ENCODE peak calls at places on chromosomes 13 and 19, in ten cellular contexts. One of them, this sample, is unnamed.

GRCh38 chr19:48350856-48351255 is 12.9 kb downstream of the TMEM143 start:
- DNase-seq in heart left ventricle: no peak
- DNase-seq in breast epithelium: no peak
- DNase-seq in GM12878: no peak
- DNase-seq in small intestine: no peak
- DNase-seq in mucosa of descending colon: no peak
- DNase-seq in mesendoderm: no peak
- DNase-seq in ovary: no peak
- DNase-seq in A549: no peak
- DNase-seq in effector memory CD4-positive, alpha-beta T cell: no peak
- DNase-seq in this sample: no peak

GRCh38 chr13:81153478-81153877 is 812.6 kb upstream of the SPRY2 start:
- DNase-seq in heart left ventricle: no peak
- DNase-seq in GM12878: no peak
- DNase-seq in ovary: no peak
- DNase-seq in effector memory CD4-positive, alpha-beta T cell: no peak
- DNase-seq in small intestine: no peak
- DNase-seq in A549: no peak
- DNase-seq in breast epithelium: no peak
- DNase-seq in mesendoderm: no peak
- DNase-seq in mucosa of descending colon: no peak
- DNase-seq in this sample: no peak

GRCh38 chr13:77820431-77821149 is 98.0 kb downstream of the EDNRB start:
- DNase-seq in effector memory CD4-positive, alpha-beta T cell: no peak
- DNase-seq in mucosa of descending colon: no peak
- DNase-seq in small intestine: no peak
- DNase-seq in mesendoderm: peak; percentile 21
- DNase-seq in heart left ventricle: no peak
- DNase-seq in A549: no peak
- DNase-seq in ovary: no peak
- DNase-seq in breast epithelium: no peak
- DNase-seq in GM12878: no peak
- DNase-seq in this sample: no peak

GRCh38 chr19:15732388-15732787 is 4.6 kb downstream of the OR10H2 start:
- DNase-seq in mucosa of descending colon: no peak
- DNase-seq in heart left ventricle: no peak
- DNase-seq in breast epithelium: no peak
- DNase-seq in effector memory CD4-positive, alpha-beta T cell: no peak
- DNase-seq in mesendoderm: no peak
- DNase-seq in GM12878: no peak
- DNase-seq in A549: no peak
- DNase-seq in ovary: no peak
- DNase-seq in small intestine: no peak
- DNase-seq in this sample: no peak

GRCh38 chr19:6712692-6713670 is 7.5 kb downstream of the C3 start:
- DNase-seq in ovary: no peak
- DNase-seq in small intestine: no peak
- DNase-seq in mucosa of descending colon: no peak
- DNase-seq in GM12878: no peak
- DNase-seq in mesendoderm: no peak
- DNase-seq in breast epithelium: no peak
- DNase-seq in heart left ventricle: no peak
- DNase-seq in effector memory CD4-positive, alpha-beta T cell: no peak
- DNase-seq in A549: no peak
- DNase-seq in this sample: no peak

GRCh38 chr19:45391346-45391745 is 13.5 kb downstream of the PPP1R13L start:
- DNase-seq in mesendoderm: peak; percentile 75
- DNase-seq in effector memory CD4-positive, alpha-beta T cell: no peak
- DNase-seq in A549: no peak
- DNase-seq in ovary: no peak
- DNase-seq in breast epithelium: no peak
- DNase-seq in mucosa of descending colon: no peak
- DNase-seq in heart left ventricle: no peak
- DNase-seq in GM12878: no peak
- DNase-seq in small intestine: no peak
- DNase-seq in this sample: no peak

GRCh38 chr13:25292301-25292700 is 5.0 kb upstream of the MTMR6 start:
- DNase-seq in effector memory CD4-positive, alpha-beta T cell: no peak
- DNase-seq in breast epithelium: no peak
- DNase-seq in GM12878: no peak
- DNase-seq in mucosa of descending colon: no peak
- DNase-seq in mesendoderm: peak; percentile 48
- DNase-seq in ovary: no peak
- DNase-seq in heart left ventricle: no peak
- DNase-seq in A549: no peak
- DNase-seq in small intestine: no peak
- DNase-seq in this sample: peak; percentile 68

GRCh38 chr13:28657784-28658538 is 969 bp upstream of the POMP start:
- DNase-seq in breast epithelium: no peak
- DNase-seq in mesendoderm: no peak
- DNase-seq in small intestine: peak; percentile 11
- DNase-seq in ovary: no peak
- DNase-seq in GM12878: peak; percentile 51
- DNase-seq in heart left ventricle: no peak
- DNase-seq in mucosa of descending colon: no peak
- DNase-seq in A549: no peak
- DNase-seq in effector memory CD4-positive, alpha-beta T cell: no peak
- DNase-seq in this sample: no peak

GRCh38 chr13:106753241-106753640 is 185.3 kb upstream of the ARGLU1 start:
- DNase-seq in GM12878: no peak
- DNase-seq in ovary: no peak
- DNase-seq in breast epithelium: no peak
- DNase-seq in heart left ventricle: peak; percentile 36
- DNase-seq in A549: no peak
- DNase-seq in small intestine: peak; percentile 53
- DNase-seq in mucosa of descending colon: peak; percentile 7
- DNase-seq in effector memory CD4-positive, alpha-beta T cell: no peak
- DNase-seq in mesendoderm: peak; percentile 29
- DNase-seq in this sample: no peak

GRCh38 chr13:97974773-97975172 is 21.3 kb downstream of the IPO5 start:
- DNase-seq in mucosa of descending colon: no peak
- DNase-seq in ovary: no peak
- DNase-seq in small intestine: no peak
- DNase-seq in heart left ventricle: no peak
- DNase-seq in A549: no peak
- DNase-seq in GM12878: no peak
- DNase-seq in mesendoderm: no peak
- DNase-seq in breast epithelium: no peak
- DNase-seq in effector memory CD4-positive, alpha-beta T cell: no peak
- DNase-seq in this sample: no peak

GRCh38 chr19:5152013-5152763 is 183.3 kb downstream of the KDM4B start:
- DNase-seq in breast epithelium: no peak
- DNase-seq in mesendoderm: no peak
- DNase-seq in small intestine: no peak
- DNase-seq in effector memory CD4-positive, alpha-beta T cell: no peak
- DNase-seq in mucosa of descending colon: no peak
- DNase-seq in GM12878: no peak
- DNase-seq in heart left ventricle: no peak
- DNase-seq in ovary: no peak
- DNase-seq in A549: no peak
- DNase-seq in this sample: peak; percentile 52

GRCh38 chr13:43546260-43546659 is 240.5 kb downstream of the ENOX1 start:
- DNase-seq in heart left ventricle: peak; percentile 49
- DNase-seq in mesendoderm: peak; percentile 59
- DNase-seq in GM12878: no peak
- DNase-seq in small intestine: no peak
- DNase-seq in ovary: peak; percentile 50
- DNase-seq in breast epithelium: no peak
- DNase-seq in effector memory CD4-positive, alpha-beta T cell: no peak
- DNase-seq in mucosa of descending colon: no peak
- DNase-seq in A549: no peak
- DNase-seq in this sample: no peak

GRCh38 chr13:70253411-70253810 is 145.2 kb upstream of the KLHL1 start:
- DNase-seq in A549: no peak
- DNase-seq in GM12878: no peak
- DNase-seq in effector memory CD4-positive, alpha-beta T cell: no peak
- DNase-seq in mucosa of descending colon: no peak
- DNase-seq in mesendoderm: no peak
- DNase-seq in breast epithelium: no peak
- DNase-seq in small intestine: no peak
- DNase-seq in heart left ventricle: no peak
- DNase-seq in ovary: no peak
- DNase-seq in this sample: no peak

DNA sequence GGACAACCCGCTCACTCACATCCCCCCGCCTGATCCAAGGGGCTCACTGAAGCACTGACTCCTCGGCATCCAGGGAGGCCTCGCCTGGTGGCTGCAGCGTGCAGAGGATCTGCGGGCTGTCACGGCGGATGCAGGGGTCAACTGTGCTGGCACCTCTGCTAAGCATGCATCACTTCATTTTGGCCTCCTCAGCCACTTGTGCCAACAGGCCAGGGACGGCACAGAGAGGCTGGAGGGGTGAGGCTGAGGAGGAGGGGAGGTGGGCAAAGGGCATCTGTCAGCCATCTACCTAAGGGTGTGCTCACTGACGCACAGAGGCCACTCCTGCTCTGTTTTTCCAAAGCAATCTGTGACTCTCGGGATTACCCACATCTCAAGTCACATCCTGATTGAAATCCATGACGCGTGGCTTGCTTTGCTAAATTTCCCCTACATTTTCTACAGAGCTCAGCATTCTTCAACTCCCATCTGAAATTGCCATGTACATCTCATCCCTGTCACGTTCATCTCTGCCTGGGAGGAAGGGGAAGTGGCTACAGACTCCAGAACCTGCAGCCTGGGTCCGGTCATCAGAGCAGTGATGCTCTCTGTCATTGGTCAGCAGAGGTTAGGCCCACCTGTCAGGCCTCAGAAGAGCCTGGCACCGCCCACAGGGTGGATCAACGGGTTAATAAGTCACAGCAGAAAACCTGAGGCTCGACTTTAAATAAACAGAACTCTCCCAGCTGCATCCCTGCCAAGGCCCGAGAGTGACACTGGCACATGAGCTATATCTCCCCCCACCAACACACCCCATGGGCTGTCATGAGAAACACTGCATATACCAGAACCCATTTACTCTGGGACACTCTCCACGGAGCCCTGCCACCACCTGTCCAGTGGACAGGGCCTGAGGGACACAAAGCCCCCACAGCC is 17.6 kb downstream of the ELL start:
- DNase-seq in mucosa of descending colon: peak; percentile 89
- DNase-seq in GM12878: no peak
- DNase-seq in small intestine: peak; percentile 92
- DNase-seq in effector memory CD4-positive, alpha-beta T cell: no peak
- DNase-seq in mesendoderm: no peak
- DNase-seq in A549: no peak
- DNase-seq in ovary: no peak
- DNase-seq in breast epithelium: no peak
- DNase-seq in heart left ventricle: no peak
- DNase-seq in this sample: no peak
- H3K4me1 ChIP-seq in mucosa of descending colon: peaks cover 70% of the 10 kb centered on the region
- H3K4me1 ChIP-seq in GM12878: peaks cover 41% of the 10 kb centered on the region
- H3K4me1 ChIP-seq in small intestine: peaks cover 47% of the 10 kb centered on the region
- H3K4me1 ChIP-seq in effector memory CD4-positive, alpha-beta T cell: peaks cover 80% of the 10 kb centered on the region
- H3K4me1 ChIP-seq in mesendoderm: no peaks in the 10 kb centered on the region
- H3K4me1 ChIP-seq in A549: peaks cover 35% of the 10 kb centered on the region
- H3K4me1 ChIP-seq in ovary: peaks cover 56% of the 10 kb centered on the region
- H3K4me1 ChIP-seq in breast epithelium: peaks cover 47% of the 10 kb centered on the region
- H3K4me1 ChIP-seq in heart left ventricle: peaks cover 100% of the 10 kb centered on the region
- H3K4me1 ChIP-seq in this sample: peaks cover 97% of the 10 kb centered on the region

DNA sequence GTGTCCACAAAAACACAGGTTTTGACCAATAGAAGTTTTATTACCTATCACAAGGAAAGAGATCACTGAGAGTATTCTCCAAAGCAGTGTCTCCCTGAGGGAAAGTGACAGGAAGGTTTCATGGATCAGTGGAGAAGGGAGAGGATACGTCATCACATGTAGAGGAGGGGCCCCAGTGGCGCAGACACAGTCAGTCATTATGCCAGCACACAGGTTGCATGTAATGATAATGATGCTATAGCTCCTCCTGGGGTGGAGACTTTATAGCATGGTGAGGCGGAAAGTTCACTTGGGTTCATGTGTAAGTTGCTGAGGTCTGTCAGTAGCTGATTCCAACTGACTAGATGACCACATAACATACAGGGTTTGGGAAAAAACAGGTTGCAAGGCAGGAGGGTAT is 88.7 kb downstream of the FNDC3A start:
- DNase-seq in mesendoderm: no peak
- DNase-seq in ovary: no peak
- DNase-seq in effector memory CD4-positive, alpha-beta T cell: no peak
- DNase-seq in small intestine: no peak
- DNase-seq in breast epithelium: no peak
- DNase-seq in GM12878: no peak
- DNase-seq in A549: no peak
- DNase-seq in heart left ventricle: no peak
- DNase-seq in mucosa of descending colon: peak; percentile 3
- DNase-seq in this sample: no peak
- H3K4me1 ChIP-seq in mesendoderm: no peaks in the 10 kb centered on the region
- H3K4me1 ChIP-seq in ovary: peaks cover 2% of the 10 kb centered on the region
- H3K4me1 ChIP-seq in effector memory CD4-positive, alpha-beta T cell: no peaks in the 10 kb centered on the region
- H3K4me1 ChIP-seq in small intestine: no peaks in the 10 kb centered on the region
- H3K4me1 ChIP-seq in breast epithelium: no peaks in the 10 kb centered on the region
- H3K4me1 ChIP-seq in GM12878: no peaks in the 10 kb centered on the region
- H3K4me1 ChIP-seq in A549: peaks cover 32% of the 10 kb centered on the region
- H3K4me1 ChIP-seq in heart left ventricle: peaks cover 9% of the 10 kb centered on the region
- H3K4me1 ChIP-seq in mucosa of descending colon: no peaks in the 10 kb centered on the region
- H3K4me1 ChIP-seq in this sample: peaks cover 4% of the 10 kb centered on the region

GRCh38 chr19:7924651-7925170 is 1.2 kb downstream of the CTXN1 start:
- DNase-seq in mucosa of descending colon: no peak
- DNase-seq in heart left ventricle: peak; percentile 8
- DNase-seq in A549: no peak
- DNase-seq in effector memory CD4-positive, alpha-beta T cell: no peak
- DNase-seq in GM12878: no peak
- DNase-seq in small intestine: no peak
- DNase-seq in breast epithelium: no peak
- DNase-seq in ovary: no peak
- DNase-seq in mesendoderm: no peak
- DNase-seq in this sample: no peak
- H3K4me1 ChIP-seq in mucosa of descending colon: peaks cover 23% of the 10 kb centered on the region
- H3K4me1 ChIP-seq in heart left ventricle: peaks cover 41% of the 10 kb centered on the region
- H3K4me1 ChIP-seq in A549: peaks cover 29% of the 10 kb centered on the region
- H3K4me1 ChIP-seq in effector memory CD4-positive, alpha-beta T cell: peaks cover 32% of the 10 kb centered on the region
- H3K4me1 ChIP-seq in GM12878: peaks cover 8% of the 10 kb centered on the region
- H3K4me1 ChIP-seq in small intestine: no peaks in the 10 kb centered on the region
- H3K4me1 ChIP-seq in breast epithelium: peaks cover 39% of the 10 kb centered on the region
- H3K4me1 ChIP-seq in ovary: peaks cover 44% of the 10 kb centered on the region
- H3K4me1 ChIP-seq in mesendoderm: peaks cover 2% of the 10 kb centered on the region
- H3K4me1 ChIP-seq in this sample: peaks cover 61% of the 10 kb centered on the region

GRCh38 chr19:1410789-1411188 is 3.4 kb downstream of the DAZAP1 start:
- DNase-seq in effector memory CD4-positive, alpha-beta T cell: no peak
- DNase-seq in heart left ventricle: no peak
- DNase-seq in A549: no peak
- DNase-seq in ovary: no peak
- DNase-seq in GM12878: no peak
- DNase-seq in small intestine: no peak
- DNase-seq in mucosa of descending colon: no peak
- DNase-seq in breast epithelium: no peak
- DNase-seq in mesendoderm: no peak
- DNase-seq in this sample: no peak
- H3K4me1 ChIP-seq in effector memory CD4-positive, alpha-beta T cell: peaks cover 57% of the 10 kb centered on the region
- H3K4me1 ChIP-seq in heart left ventricle: peaks cover 70% of the 10 kb centered on the region
- H3K4me1 ChIP-seq in A549: peaks cover 27% of the 10 kb centered on the region
- H3K4me1 ChIP-seq in ovary: peaks cover 43% of the 10 kb centered on the region
- H3K4me1 ChIP-seq in GM12878: peaks cover 44% of the 10 kb centered on the region
- H3K4me1 ChIP-seq in small intestine: peaks cover 12% of the 10 kb centered on the region
- H3K4me1 ChIP-seq in mucosa of descending colon: peaks cover 50% of the 10 kb centered on the region
- H3K4me1 ChIP-seq in breast epithelium: peaks cover 49% of the 10 kb centered on the region
- H3K4me1 ChIP-seq in mesendoderm: peaks cover 11% of the 10 kb centered on the region
- H3K4me1 ChIP-seq in this sample: peaks cover 40% of the 10 kb centered on the region

This sample was measured in ascending aorta.